ENCODE peak calls at places on chromosomes 3 and 15, in six cellular contexts. G is NCI-H1930; B is activated naive CD8-positive, alpha-beta T cell treated with anti-CD3 and anti-CD28 coated beads, Interleukin-2, amount 50 U/mL, for 24 hours; T is foreskin keratinocyte; D is stimulated activated CD4-positive, alpha-beta T cell treated with anti-CD3 and anti-CD28 coated beads, Interleukin-4, amount 100 ng/mL, for 4 hours; A is A172. F is an unnamed sample.

GRCh38 chr3:32340039-32340438 is 51.6 kb upstream of the CMTM7 start:
- DNase-seq in T (peak; percentile 38), D (peak; percentile 24), G (no peak), A (peak; percentile 56), B (no peak), F (no peak)

GRCh38 chr15:52379395-52380111 is 83.9 kb upstream of the MYO5C start:
- DNase-seq in T (no peak), D (no peak), G (no peak), A (no peak), B (no peak), F (no peak)

GRCh38 chr3:138042043-138042442 is 32.1 kb downstream of the CLDN18 start:
- DNase-seq in G (no peak), T (peak; percentile 74), D (no peak), B (no peak), A (no peak), F (no peak)

GRCh38 chr3:159616234-159616825 is 372.3 kb upstream of the IL12A start:
- DNase-seq in B (no peak), T (no peak), A (peak; percentile 58), G (no peak), D (no peak), F (no peak)

GRCh38 chr3:171334465-171334811 is 125.8 kb downstream of the TNIK start:
- DNase-seq in T (no peak), G (no peak), B (no peak), D (no peak), A (no peak), F (no peak)

GRCh38 chr3:113626513-113627371 is 69.7 kb downstream of the USF3 start:
- DNase-seq in B (peak; percentile 33), D (no peak), T (peak; percentile 37), A (peak; percentile 72), G (no peak), F (peak; percentile 39)

GRCh38 chr3:131731709-131732108 is 228.9 kb upstream of the MRPL3 start:
- DNase-seq in D (no peak), A (no peak), B (peak; percentile 25), T (no peak), G (no peak), F (no peak)

GRCh38 chr3:187918081-187918644 is 172.9 kb upstream of the BCL6 start:
- DNase-seq in B (no peak), T (no peak), D (no peak), A (no peak), G (no peak), F (no peak)

GRCh38 chr15:43828061-43828657 is 1.4 kb downstream of the WDR76 start:
- DNase-seq in G (no peak), A (no peak), D (no peak), T (no peak), B (peak; percentile 12), F (no peak)

GRCh38 chr15:74782596-74783071 is 754 bp downstream of the CSK start:
- DNase-seq in G (no peak), D (no peak), A (no peak), B (no peak), T (no peak), F (no peak)

GRCh38 chr15:62378772-62379171 is 213.7 kb upstream of the C2CD4B start:
- DNase-seq in G (no peak), A (no peak), D (no peak), B (no peak), T (no peak), F (no peak)

GRCh38 chr3:179438836-179439235 is 12.4 kb downstream of the GNB4 start:
- DNase-seq in D (no peak), A (no peak), T (no peak), B (peak; percentile 20), G (no peak), F (no peak)

GRCh38 chr3:10432156-10432845 is 73.1 kb downstream of the ATP2B2 start:
- DNase-seq in T (no peak), D (no peak), B (no peak), G (no peak), A (no peak), F (no peak)